ENCODE peak calls at places on chromosome 11, in six cellular contexts. One of them, this sample, is unnamed.

GRCh38 chr11:125275905-125276634 is 111.5 kb downstream of the PKNOX2 start:
- DNase-seq in neuronal stem cell: no peak
- DNase-seq in H1: no peak
- DNase-seq in trophoblast cell: peak
- DNase-seq in IMR-90: peak
- DNase-seq in H9: no peak
- DNase-seq in this sample: peak

GRCh38 chr11:68463714-68464113 is 3.2 kb downstream of the PPP6R3 start:
- DNase-seq in H1: no peak
- DNase-seq in trophoblast cell: no peak
- DNase-seq in neuronal stem cell: no peak
- DNase-seq in IMR-90: no peak
- DNase-seq in H9: no peak
- DNase-seq in this sample: no peak

GRCh38 chr11:74347381-74347780 is 35.9 kb upstream of the P4HA3 start:
- DNase-seq in neuronal stem cell: no peak
- DNase-seq in IMR-90: peak
- DNase-seq in H9: no peak
- DNase-seq in H1: no peak
- DNase-seq in trophoblast cell: no peak
- DNase-seq in this sample: peak

GRCh38 chr11:9858822-9859221 is 194.9 kb downstream of the SWAP70 start:
- DNase-seq in H1: no peak
- DNase-seq in H9: no peak
- DNase-seq in neuronal stem cell: no peak
- DNase-seq in IMR-90: peak
- DNase-seq in trophoblast cell: no peak
- DNase-seq in this sample: peak

GRCh38 chr11:113106507-113106906 is 145.3 kb downstream of the NCAM1 start:
- DNase-seq in H9: no peak
- DNase-seq in neuronal stem cell: no peak
- DNase-seq in trophoblast cell: peak
- DNase-seq in H1: no peak
- DNase-seq in IMR-90: peak
- DNase-seq in this sample: peak

GRCh38 chr11:80031014-80031565 is 590.3 kb upstream of the TENM4 start:
- DNase-seq in trophoblast cell: no peak
- DNase-seq in H1: no peak
- DNase-seq in IMR-90: no peak
- DNase-seq in H9: no peak
- DNase-seq in neuronal stem cell: no peak
- DNase-seq in this sample: no peak

GRCh38 chr11:55949330-55949729 is 13.1 kb upstream of the OR5I1 start:
- DNase-seq in H1: no peak
- DNase-seq in trophoblast cell: no peak
- DNase-seq in IMR-90: no peak
- DNase-seq in H9: peak
- DNase-seq in neuronal stem cell: no peak
- DNase-seq in this sample: no peak

GRCh38 chr11:124277809-124278208 is 21.6 kb downstream of the OR8G5 start:
- DNase-seq in IMR-90: no peak
- DNase-seq in H9: peak
- DNase-seq in neuronal stem cell: no peak
- DNase-seq in trophoblast cell: no peak
- DNase-seq in H1: peak
- DNase-seq in this sample: peak

GRCh38 chr11:94938399-94939055 is 34.8 kb downstream of the CWC15 start:
- DNase-seq in H9: no peak
- DNase-seq in IMR-90: peak
- DNase-seq in H1: no peak
- DNase-seq in trophoblast cell: no peak
- DNase-seq in neuronal stem cell: no peak
- DNase-seq in this sample: peak

GRCh38 chr11:114154271-114155047 is 94.9 kb downstream of the ZBTB16 start:
- DNase-seq in H9: no peak
- DNase-seq in H1: no peak
- DNase-seq in trophoblast cell: peak
- DNase-seq in IMR-90: no peak
- DNase-seq in neuronal stem cell: no peak
- DNase-seq in this sample: peak

GRCh38 chr11:21520244-21520643 is 672.6 kb upstream of the ANO5 start:
- DNase-seq in H1: no peak
- DNase-seq in neuronal stem cell: no peak
- DNase-seq in trophoblast cell: no peak
- DNase-seq in IMR-90: no peak
- DNase-seq in H9: no peak
- DNase-seq in this sample: no peak

GRCh38 chr11:78764946-78765345 is 190.3 kb upstream of the NARS2 start:
- DNase-seq in trophoblast cell: no peak
- DNase-seq in IMR-90: no peak
- DNase-seq in neuronal stem cell: no peak
- DNase-seq in H1: no peak
- DNase-seq in H9: no peak
- DNase-seq in this sample: no peak

GRCh38 chr11:2390091-2390870 is 10.3 kb upstream of the TSSC4 start:
- DNase-seq in trophoblast cell: no peak
- DNase-seq in neuronal stem cell: no peak
- DNase-seq in IMR-90: no peak
- DNase-seq in H1: no peak
- DNase-seq in H9: no peak
- DNase-seq in this sample: no peak

GRCh38 chr11:134026655-134027343 is 42.1 kb upstream of the JAM3 start:
- DNase-seq in neuronal stem cell: peak
- DNase-seq in H9: peak
- DNase-seq in trophoblast cell: no peak
- DNase-seq in H1: no peak
- DNase-seq in IMR-90: no peak
- DNase-seq in this sample: no peak

GRCh38 chr11:67611704-67612587 is 5.2 kb downstream of the NDUFV1 start:
- DNase-seq in H9: no peak
- DNase-seq in neuronal stem cell: no peak
- DNase-seq in trophoblast cell: no peak
- DNase-seq in IMR-90: no peak
- DNase-seq in H1: peak
- DNase-seq in this sample: no peak

GRCh38 chr11:13963169-13963948 is 836 bp downstream of the SPON1 start:
- DNase-seq in H1: no peak
- DNase-seq in IMR-90: peak
- DNase-seq in H9: peak
- DNase-seq in neuronal stem cell: no peak
- DNase-seq in trophoblast cell: no peak
- DNase-seq in this sample: peak

GRCh38 chr11:109845437-109845836 is 247.8 kb upstream of the ZC3H12C start:
- DNase-seq in IMR-90: no peak
- DNase-seq in trophoblast cell: no peak
- DNase-seq in H1: no peak
- DNase-seq in H9: no peak
- DNase-seq in neuronal stem cell: no peak
- DNase-seq in this sample: no peak
- H2BK120ac ChIP-seq in IMR-90: no peak
- H2BK120ac ChIP-seq in trophoblast cell: no peak
- H2BK120ac ChIP-seq in H1: no peak
- H2BK120ac ChIP-seq in H9: no peak
- H2BK120ac ChIP-seq in neuronal stem cell: no peak
- H2BK120ac ChIP-seq in this sample: no peak

DNA sequence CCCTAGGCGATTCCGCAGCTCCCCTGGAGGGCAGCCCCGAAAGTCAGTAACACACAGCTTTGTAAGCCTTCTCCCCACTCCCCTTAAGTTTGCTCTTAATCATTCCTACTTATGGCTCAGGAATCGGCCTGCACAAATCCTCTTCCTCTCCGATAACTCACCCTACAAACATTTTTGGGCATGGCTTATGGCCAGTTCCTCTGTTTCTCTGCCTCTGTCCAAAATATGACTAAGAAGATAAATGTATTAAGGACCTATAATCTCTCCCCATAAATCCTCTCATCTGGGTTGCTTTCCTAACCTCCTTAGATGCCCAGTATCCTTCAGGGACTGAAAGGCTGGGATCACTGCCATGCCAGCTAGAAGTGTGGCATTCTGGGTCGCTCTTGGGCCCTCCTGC is 41.0 kb downstream of the PAMR1 start:
- DNase-seq in trophoblast cell: no peak
- DNase-seq in neuronal stem cell: no peak
- DNase-seq in IMR-90: peak
- DNase-seq in H9: no peak
- DNase-seq in H1: no peak
- DNase-seq in this sample: no peak
- H3K14ac ChIP-seq in trophoblast cell: no peak
- H3K14ac ChIP-seq in neuronal stem cell: no peak
- H3K14ac ChIP-seq in IMR-90: peak
- H3K14ac ChIP-seq in H9: no peak
- H3K14ac ChIP-seq in H1: no peak
- H3K14ac ChIP-seq in this sample: no peak

GRCh38 chr11:22752908-22753310 is 76.7 kb downstream of the SVIP start:
- DNase-seq in H1: no peak
- DNase-seq in H9: no peak
- DNase-seq in trophoblast cell: no peak
- DNase-seq in IMR-90: no peak
- DNase-seq in neuronal stem cell: no peak
- DNase-seq in this sample: no peak
- H2BK120ac ChIP-seq in H1: no peak
- H2BK120ac ChIP-seq in H9: no peak
- H2BK120ac ChIP-seq in trophoblast cell: no peak
- H2BK120ac ChIP-seq in IMR-90: no peak
- H2BK120ac ChIP-seq in neuronal stem cell: no peak
- H2BK120ac ChIP-seq in this sample: no peak

GRCh38 chr11:36101466-36101865 is 157.6 kb downstream of the LDLRAD3 start:
- DNase-seq in H1: no peak
- DNase-seq in H9: no peak
- DNase-seq in IMR-90: no peak
- DNase-seq in neuronal stem cell: no peak
- DNase-seq in trophoblast cell: no peak
- DNase-seq in this sample: no peak
- H3K14ac ChIP-seq in H1: no peak
- H3K14ac ChIP-seq in H9: no peak
- H3K14ac ChIP-seq in IMR-90: no peak
- H3K14ac ChIP-seq in neuronal stem cell: no peak
- H3K14ac ChIP-seq in trophoblast cell: no peak
- H3K14ac ChIP-seq in this sample: no peak

DNA sequence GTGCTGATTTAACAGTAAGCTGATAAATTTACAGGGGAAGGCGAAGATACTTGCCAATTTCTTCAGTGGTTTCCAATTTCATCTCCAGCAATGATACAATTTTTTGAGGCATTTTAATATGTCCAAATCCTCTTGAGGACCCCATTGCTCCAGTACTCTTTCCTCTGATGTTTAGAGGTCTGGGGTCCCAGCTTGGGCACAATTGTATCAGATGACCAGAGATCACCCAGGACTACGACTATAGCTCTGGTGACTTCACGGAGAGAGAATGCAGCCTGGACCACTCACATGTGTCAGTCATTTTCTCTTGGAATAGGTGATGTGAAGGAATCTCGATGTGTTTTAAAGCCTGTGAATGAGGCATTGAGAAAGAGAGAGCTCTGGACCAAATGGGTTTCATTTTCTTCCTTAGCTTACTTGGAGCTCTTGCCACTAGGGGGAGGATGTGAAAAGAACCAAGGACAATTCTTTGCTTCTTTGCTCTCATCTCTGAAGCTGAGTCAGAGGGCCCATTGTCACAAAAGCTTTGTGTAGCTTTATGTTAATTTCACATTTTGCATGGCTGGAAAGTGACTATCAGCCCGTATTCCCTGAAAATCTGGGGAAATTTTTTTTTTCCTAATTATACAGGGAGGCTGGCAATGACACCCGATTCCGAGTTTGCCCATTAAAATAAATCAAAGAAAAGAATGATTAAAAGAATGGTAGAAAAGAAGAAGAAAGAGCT is 6.7 kb upstream of the CCDC90B start:
- DNase-seq in neuronal stem cell: peak
- DNase-seq in H9: peak
- DNase-seq in trophoblast cell: peak
- DNase-seq in IMR-90: peak
- DNase-seq in H1: no peak
- DNase-seq in this sample: peak
- H2BK120ac ChIP-seq in neuronal stem cell: no peak
- H2BK120ac ChIP-seq in H9: no peak
- H2BK120ac ChIP-seq in trophoblast cell: no peak
- H2BK120ac ChIP-seq in IMR-90: no peak
- H2BK120ac ChIP-seq in H1: no peak
- H2BK120ac ChIP-seq in this sample: no peak

GRCh38 chr11:129788278-129788677 is 27.4 kb upstream of the TMEM45B start:
- DNase-seq in trophoblast cell: no peak
- DNase-seq in IMR-90: no peak
- DNase-seq in neuronal stem cell: no peak
- DNase-seq in H1: no peak
- DNase-seq in H9: no peak
- DNase-seq in this sample: no peak
- H3K14ac ChIP-seq in trophoblast cell: no peak
- H3K14ac ChIP-seq in IMR-90: no peak
- H3K14ac ChIP-seq in neuronal stem cell: no peak
- H3K14ac ChIP-seq in H1: no peak
- H3K14ac ChIP-seq in H9: no peak
- H3K14ac ChIP-seq in this sample: no peak

GRCh38 chr11:62610814-62611704 is 1.5 kb downstream of the EML3 start:
- DNase-seq in H1: no peak
- DNase-seq in H9: no peak
- DNase-seq in trophoblast cell: no peak
- DNase-seq in IMR-90: no peak
- DNase-seq in neuronal stem cell: no peak
- DNase-seq in this sample: no peak

GRCh38 chr11:62613275-62613864 is 313 bp downstream of the ROM1 start:
- DNase-seq in IMR-90: no peak
- DNase-seq in trophoblast cell: no peak
- DNase-seq in H1: no peak
- DNase-seq in H9: no peak
- DNase-seq in neuronal stem cell: no peak
- DNase-seq in this sample: no peak

GRCh38 chr11:62610403-62610802 is 2.2 kb downstream of the EML3 start:
- DNase-seq in IMR-90: no peak
- DNase-seq in H9: no peak
- DNase-seq in H1: no peak
- DNase-seq in trophoblast cell: no peak
- DNase-seq in neuronal stem cell: no peak
- DNase-seq in this sample: no peak

GRCh38 chr11:62612366-62613274 is at the start of the genes EML3 and ROM1:
- DNase-seq in neuronal stem cell: peak
- DNase-seq in H9: peak
- DNase-seq in H1: peak
- DNase-seq in trophoblast cell: peak
- DNase-seq in IMR-90: peak
- DNase-seq in this sample: peak

GRCh38 chr11:62611705-62612365 is 740 bp downstream of the EML3 start:
- DNase-seq in IMR-90: peak
- DNase-seq in neuronal stem cell: no peak
- DNase-seq in trophoblast cell: peak
- DNase-seq in H9: peak
- DNase-seq in H1: peak
- DNase-seq in this sample: peak
- H2BK120ac ChIP-seq in IMR-90: peak
- H2BK120ac ChIP-seq in neuronal stem cell: peak
- H2BK120ac ChIP-seq in trophoblast cell: peak
- H2BK120ac ChIP-seq in H9: no peak
- H2BK120ac ChIP-seq in H1: no peak
- H2BK120ac ChIP-seq in this sample: peak

This sample was measured in mesenchymal stem cell.